ENCODE peak calls at places on chromosomes 6 and 20, in four cellular contexts. Y is ovary, M is endothelial cell of umbilical vein, J is Peyer's patch. W is an unnamed sample.

GRCh38 chr6:3383525-3383924 is 73.3 kb downstream of the SLC22A23 start:
- DNase-seq in Y (no peak), M (no peak), J (no peak), W (peak)

GRCh38 chr6:1091905-1092304 is 220.0 kb upstream of the FOXQ1 start:
- DNase-seq in Y (no peak), M (no peak), J (no peak), W (no peak)

GRCh38 chr6:168695701-168696100 is 254.7 kb downstream of the SMOC2 start:
- DNase-seq in Y (no peak), M (no peak), J (no peak), W (no peak)

GRCh38 chr6:149843051-149843633 is 21.0 kb downstream of the LRP11 start:
- DNase-seq in Y (no peak), M (no peak), J (no peak), W (no peak)

GRCh38 chr20:57658447-57659130 is 38.4 kb upstream of the ZBP1 start:
- DNase-seq in Y (no peak), M (no peak), J (no peak), W (no peak)

GRCh38 chr20:49656304-49656703 is 57.4 kb downstream of the B4GALT5 start:
- DNase-seq in Y (no peak), M (no peak), J (no peak), W (no peak)

GRCh38 chr20:14959506-14960493 is 622.4 kb upstream of the FLRT3 start:
- DNase-seq in Y (no peak), M (no peak), J (no peak), W (no peak)

GRCh38 chr6:3654898-3655297 is 96.6 kb downstream of the PXDC1 start:
- DNase-seq in Y (no peak), M (no peak), J (no peak), W (no peak)

GRCh38 chr20:48728042-48728837 is 99.6 kb downstream of the PREX1 start:
- DNase-seq in Y (no peak), M (no peak), J (no peak), W (no peak)

GRCh38 chr6:156953478-156954146 is 176.4 kb downstream of the ARID1B start:
- DNase-seq in Y (peak), M (peak), J (no peak), W (peak)

GRCh38 chr20:6509375-6509774 is 258.1 kb upstream of the BMP2 start:
- DNase-seq in Y (no peak), M (no peak), J (no peak), W (no peak)

GRCh38 chr6:131627724-131628682 is at the start of gene MED23:
- DNase-seq in Y (peak), M (peak), J (peak), W (peak)
- TF ChIP-seq POLR2A in Y (peak), M (peak), J (peak), W (peak)

DNA sequence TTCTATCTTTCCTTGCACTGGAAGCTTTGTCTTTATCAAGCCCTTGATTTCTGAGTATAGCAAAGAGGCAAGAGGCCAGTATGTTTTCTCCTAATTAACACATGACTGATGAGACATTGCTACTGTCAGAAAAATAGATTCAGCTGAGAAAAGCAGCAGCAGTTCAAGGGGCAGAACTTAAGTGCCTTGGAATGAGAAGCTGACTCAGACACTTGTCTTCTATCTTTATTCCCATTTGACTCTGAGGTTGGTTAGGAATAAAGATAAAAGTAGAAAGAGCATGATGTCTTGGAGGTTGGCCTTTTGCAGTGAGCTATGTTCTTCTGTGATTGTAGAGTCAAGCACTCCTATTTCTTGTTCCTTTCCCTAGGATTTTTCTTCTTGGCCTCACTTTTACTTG is 79.1 kb upstream of the MAN1A1 start:
- DNase-seq in Y (no peak), M (no peak), J (no peak), W (no peak)
- TF ChIP-seq POLR2A in Y (no peak), M (no peak), J (no peak), W (no peak)

DNA sequence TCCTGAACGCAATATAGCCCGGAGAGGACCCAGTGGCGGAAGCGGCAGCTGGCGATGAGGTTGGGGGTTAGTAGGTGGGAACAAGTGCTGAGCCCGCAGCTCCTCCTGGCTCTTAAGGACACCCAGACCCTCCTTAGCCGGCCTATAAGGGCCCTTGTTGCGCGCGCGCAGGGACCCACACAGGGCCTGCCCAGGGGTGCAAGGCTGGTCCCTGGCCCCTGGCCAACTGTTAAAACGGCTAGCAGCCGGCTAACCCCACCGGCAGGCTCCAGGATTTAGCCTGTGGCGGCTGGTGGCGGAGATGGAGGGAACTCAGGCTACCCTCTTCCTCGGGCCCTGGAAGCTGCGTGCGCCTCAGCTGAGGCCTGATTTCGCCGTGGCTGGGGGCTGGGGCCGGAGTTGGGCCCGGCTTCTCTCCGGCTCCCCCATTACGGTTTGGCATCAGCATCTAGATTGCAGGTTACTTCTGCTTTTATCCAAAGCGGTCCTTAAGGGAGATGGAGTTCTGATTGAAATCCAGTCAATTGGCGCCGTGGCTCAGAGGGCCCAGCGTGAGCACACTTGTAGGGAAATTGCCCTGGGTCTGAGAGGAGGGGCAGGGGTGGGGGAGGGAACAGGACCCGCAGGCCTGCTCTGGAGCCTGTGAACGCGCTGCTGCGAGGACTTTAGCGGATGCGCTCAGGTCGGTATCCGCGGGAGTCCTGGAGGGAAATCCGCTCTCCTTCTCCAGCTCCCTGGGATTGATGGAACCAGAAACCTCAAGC is 37.0 kb upstream of the CCDC167 start:
- DNase-seq in Y (no peak), M (no peak), J (no peak), W (no peak)
- TF ChIP-seq POLR2A in Y (no peak), M (no peak), J (no peak), W (no peak)

GRCh38 chr6:166488081-166488685 is 98.3 kb downstream of the RAMACL start:
- DNase-seq in Y (peak), M (peak), J (peak), W (peak)
- TF ChIP-seq POLR2A in Y (no peak), M (peak), J (no peak), W (no peak)

DNA sequence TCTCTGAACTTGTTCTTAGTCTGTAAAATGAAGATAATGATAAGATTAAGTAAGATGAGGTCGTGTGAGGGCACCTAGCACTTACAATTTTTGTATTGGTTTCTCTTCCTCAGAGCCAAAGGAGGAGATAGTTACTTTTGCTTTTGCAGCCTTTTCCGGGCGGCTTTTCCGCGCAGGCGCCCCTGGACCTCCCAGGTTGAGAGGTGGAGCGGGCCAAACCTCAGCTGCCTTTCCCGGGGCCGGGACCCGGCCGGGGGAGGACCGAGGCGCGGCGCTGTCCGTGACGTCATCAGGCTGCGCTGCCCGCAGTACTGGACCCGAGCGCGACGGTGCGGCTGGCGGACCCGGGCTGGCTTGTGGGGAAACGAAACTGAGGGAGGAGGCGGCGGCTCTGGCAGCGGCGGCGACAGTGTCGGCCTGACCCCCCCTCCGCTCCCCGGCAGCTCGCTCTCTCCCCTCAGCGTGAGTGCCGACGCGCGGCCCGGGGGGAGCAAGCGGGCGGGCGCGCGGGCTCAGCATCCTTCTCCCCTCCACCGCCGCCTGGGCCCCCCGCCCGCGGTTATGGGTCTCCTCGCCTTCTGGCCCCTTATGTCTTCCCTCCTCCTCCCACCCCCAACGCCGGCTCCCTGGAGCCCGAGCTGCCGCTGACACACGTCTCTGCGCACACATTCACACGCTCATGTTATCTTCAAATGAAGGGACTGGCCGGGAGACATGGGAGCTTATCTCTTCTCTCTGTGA is at the start of gene CMTR1:
- DNase-seq in Y (peak), M (peak), J (peak), W (peak)
- TF ChIP-seq POLR2A in Y (peak), M (peak), J (peak), W (peak)

GRCh38 chr6:124683507-124683906 is 278.7 kb upstream of the RNF217 start:
- DNase-seq in Y (no peak), M (no peak), J (no peak), W (no peak)

GRCh38 chr6:124677874-124678273 is 284.4 kb upstream of the RNF217 start:
- DNase-seq in Y (no peak), M (no peak), J (no peak), W (no peak)

GRCh38 chr6:124679392-124679791 is 282.8 kb upstream of the RNF217 start:
- DNase-seq in Y (no peak), M (no peak), J (no peak), W (no peak)

GRCh38 chr6:124684621-124685020 is 277.6 kb upstream of the RNF217 start:
- DNase-seq in Y (no peak), M (no peak), J (no peak), W (no peak)

GRCh38 chr6:124682751-124683150 is 279.5 kb upstream of the RNF217 start:
- DNase-seq in Y (no peak), M (no peak), J (no peak), W (no peak)
- TF ChIP-seq POLR2A in Y (no peak), M (no peak), J (no peak), W (no peak)

GRCh38 chr20:1491281-1491840 is at the start of gene SIRPB2:
- DNase-seq in Y (no peak), M (peak), J (no peak), W (no peak)
- TF ChIP-seq POLR2A in Y (no peak), M (peak), J (no peak), W (no peak)

GRCh38 chr6:72560721-72561593 is 60.9 kb upstream of the KCNQ5 start:
- DNase-seq in Y (no peak), M (no peak), J (no peak), W (peak)
- TF ChIP-seq POLR2A in Y (no peak), M (no peak), J (no peak), W (no peak)

DNA sequence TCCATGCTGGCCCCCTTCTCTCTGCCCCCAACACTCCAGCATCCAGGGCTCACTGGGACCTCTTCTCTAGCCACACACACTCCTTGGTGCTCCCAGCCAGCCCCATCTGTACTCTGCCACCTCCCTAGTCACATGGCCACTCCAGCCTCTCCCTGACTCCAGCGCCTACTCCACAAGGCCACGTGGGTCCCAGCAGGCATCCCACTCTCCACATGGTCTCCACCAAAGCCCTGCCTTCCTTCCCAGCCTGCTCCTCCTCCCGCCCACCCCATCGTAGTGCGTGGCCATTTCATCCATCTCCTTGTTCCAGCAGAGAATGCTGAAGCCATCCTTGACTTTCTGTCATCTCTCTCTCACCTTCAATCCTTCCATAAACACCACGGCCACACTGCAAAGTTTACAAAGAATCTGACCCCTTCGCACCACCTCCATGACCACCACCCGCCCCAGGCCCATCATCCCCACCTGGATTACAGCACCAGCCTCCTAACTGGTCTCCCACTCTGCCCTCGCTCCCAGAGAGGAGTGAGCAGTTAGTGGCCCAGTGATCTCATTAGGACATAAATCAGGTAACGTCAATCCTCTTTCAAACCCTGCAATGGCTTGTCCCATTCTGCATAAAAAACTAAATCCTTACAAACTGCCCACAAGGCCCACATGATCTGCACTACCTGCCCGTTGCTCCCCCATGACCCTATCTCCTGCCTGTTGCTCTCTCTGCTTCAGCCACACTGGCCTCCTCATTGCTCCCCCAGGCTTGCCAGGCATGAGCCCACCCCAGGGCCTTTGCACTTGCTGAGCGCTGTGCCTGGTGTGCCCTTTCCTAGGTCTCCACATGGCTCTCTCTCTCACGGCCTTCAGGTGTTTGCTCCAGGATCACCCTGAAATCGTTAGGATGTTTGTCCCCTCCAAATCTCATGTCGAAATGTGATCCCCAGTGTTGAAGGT is 96.2 kb downstream of the GRM4 start:
- DNase-seq in Y (no peak), M (no peak), J (no peak), W (no peak)
- TF ChIP-seq POLR2A in Y (no peak), M (no peak), J (no peak), W (no peak)

DNA sequence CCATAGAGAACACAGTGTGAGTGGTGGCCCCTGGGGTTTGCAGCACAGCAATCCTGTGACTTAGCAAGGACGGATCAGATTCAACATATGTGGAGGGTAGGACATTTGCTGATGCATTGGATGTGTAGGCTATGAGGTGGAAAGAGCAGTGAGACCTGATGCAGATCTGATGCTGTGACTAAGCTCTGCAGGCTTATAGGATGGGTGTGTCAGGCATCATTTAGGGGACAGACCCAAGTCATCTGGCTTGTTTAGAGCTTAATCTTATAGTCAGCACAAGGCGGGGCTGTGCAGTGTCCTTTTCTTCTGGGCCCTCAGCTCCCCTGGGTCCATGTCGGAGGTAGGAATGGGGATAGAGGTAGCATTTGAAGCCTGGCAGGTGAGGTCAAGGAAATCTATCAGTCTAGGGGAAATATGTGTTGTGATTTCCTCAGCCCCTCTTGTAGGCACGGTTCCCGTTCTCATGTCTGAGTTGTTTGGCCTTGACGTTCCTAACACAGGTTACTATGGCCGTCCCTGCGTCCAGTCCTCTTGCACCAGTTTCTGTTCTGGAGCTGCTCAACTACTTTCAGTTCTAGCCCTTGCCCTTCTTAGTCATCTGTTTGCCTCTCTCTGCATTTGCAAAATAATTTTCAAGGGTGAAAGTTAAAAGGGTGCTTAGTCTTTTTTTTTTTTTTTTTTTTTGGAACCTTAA is 15.6 kb upstream of the MAPRE1 start:
- DNase-seq in Y (no peak), M (no peak), J (no peak), W (peak)
- TF ChIP-seq POLR2A in Y (no peak), M (no peak), J (no peak), W (no peak)

W was measured in erythroblast.